ENCODE peak calls at places on chromosomes 16 and 17, in four cellular contexts. One of them, this sample, is unnamed.

GRCh38 chr16:21599158-21599993 is at the start of gene METTL9:
- DNase-seq in cardiac muscle cell: peak
- DNase-seq in colonic mucosa: peak
- DNase-seq in WERI-Rb-1: peak
- DNase-seq in this sample: peak

GRCh38 chr17:9729034-9729650 is 62.2 kb downstream of the DHRS7C start:
- DNase-seq in cardiac muscle cell: peak
- DNase-seq in colonic mucosa: no peak
- DNase-seq in WERI-Rb-1: no peak
- DNase-seq in this sample: peak

GRCh38 chr17:56928586-56928985 is 14.7 kb upstream of the TRIM25 start:
- DNase-seq in WERI-Rb-1: no peak
- DNase-seq in cardiac muscle cell: no peak
- DNase-seq in colonic mucosa: no peak
- DNase-seq in this sample: no peak

GRCh38 chr17:8041249-8041928 is 2.5 kb downstream of the ALOX15B start:
- DNase-seq in WERI-Rb-1: peak
- DNase-seq in colonic mucosa: peak
- DNase-seq in cardiac muscle cell: peak
- DNase-seq in this sample: peak

GRCh38 chr17:14559720-14560119 is 258.8 kb downstream of the HS3ST3B1 start:
- DNase-seq in cardiac muscle cell: no peak
- DNase-seq in WERI-Rb-1: no peak
- DNase-seq in colonic mucosa: no peak
- DNase-seq in this sample: no peak

GRCh38 chr16:19595043-19595767 is 39.7 kb downstream of the VPS35L start:
- DNase-seq in cardiac muscle cell: peak
- DNase-seq in WERI-Rb-1: peak
- DNase-seq in colonic mucosa: no peak
- DNase-seq in this sample: peak

GRCh38 chr16:57187508-57187854 is 1.4 kb downstream of the RSPRY1 start:
- DNase-seq in colonic mucosa: no peak
- DNase-seq in cardiac muscle cell: peak
- DNase-seq in WERI-Rb-1: peak
- DNase-seq in this sample: no peak

GRCh38 chr17:43599835-43600234 is 53.7 kb upstream of the ETV4 start:
- DNase-seq in cardiac muscle cell: peak
- DNase-seq in colonic mucosa: peak
- DNase-seq in WERI-Rb-1: no peak
- DNase-seq in this sample: no peak

GRCh38 chr16:86575095-86575685 is 3.2 kb upstream of the FOXL1 start:
- DNase-seq in cardiac muscle cell: no peak
- DNase-seq in WERI-Rb-1: no peak
- DNase-seq in colonic mucosa: no peak
- DNase-seq in this sample: no peak

GRCh38 chr16:55499951-55500350 is 8.9 kb upstream of the LPCAT2 start:
- DNase-seq in colonic mucosa: peak
- DNase-seq in WERI-Rb-1: peak
- DNase-seq in cardiac muscle cell: peak
- DNase-seq in this sample: peak

GRCh38 chr17:32815460-32815859 is 61.5 kb downstream of the MYO1D start:
- DNase-seq in colonic mucosa: no peak
- DNase-seq in WERI-Rb-1: no peak
- DNase-seq in cardiac muscle cell: no peak
- DNase-seq in this sample: no peak

GRCh38 chr16:69579783-69580182 is 14.0 kb downstream of the NFAT5 start:
- DNase-seq in WERI-Rb-1: no peak
- DNase-seq in cardiac muscle cell: no peak
- DNase-seq in colonic mucosa: no peak
- DNase-seq in this sample: no peak

GRCh38 chr17:19904412-19904811 is 36.7 kb upstream of the ULK2 start:
- DNase-seq in cardiac muscle cell: peak
- DNase-seq in WERI-Rb-1: no peak
- DNase-seq in colonic mucosa: no peak
- DNase-seq in this sample: no peak

GRCh38 chr17:9487406-9487805 is 88.2 kb downstream of the STX8 start:
- DNase-seq in colonic mucosa: no peak
- DNase-seq in WERI-Rb-1: no peak
- DNase-seq in cardiac muscle cell: no peak
- DNase-seq in this sample: no peak

GRCh38 chr17:13415877-13416416 is 185.8 kb downstream of the HS3ST3A1 start:
- DNase-seq in colonic mucosa: peak
- DNase-seq in cardiac muscle cell: peak
- DNase-seq in WERI-Rb-1: no peak
- DNase-seq in this sample: no peak

GRCh38 chr16:24781256-24781655 is 51.8 kb downstream of the TNRC6A start:
- DNase-seq in WERI-Rb-1: no peak
- DNase-seq in cardiac muscle cell: no peak
- DNase-seq in colonic mucosa: no peak
- DNase-seq in this sample: no peak

GRCh38 chr16:4362476-4363250 is 9.0 kb upstream of the VASN start:
- DNase-seq in colonic mucosa: no peak
- DNase-seq in WERI-Rb-1: no peak
- DNase-seq in cardiac muscle cell: no peak
- DNase-seq in this sample: no peak

GRCh38 chr17:78368348-78368747 is 8.5 kb upstream of the SOCS3 start:
- DNase-seq in WERI-Rb-1: no peak
- DNase-seq in colonic mucosa: no peak
- DNase-seq in cardiac muscle cell: no peak
- DNase-seq in this sample: no peak

GRCh38 chr17:38926290-38927070 is 1.1 kb downstream of the LASP1NB start:
- DNase-seq in cardiac muscle cell: peak
- DNase-seq in colonic mucosa: no peak
- DNase-seq in WERI-Rb-1: no peak
- DNase-seq in this sample: peak

GRCh38 chr17:15306406-15306970 is 34.9 kb downstream of the TEKT3 start:
- DNase-seq in colonic mucosa: no peak
- DNase-seq in cardiac muscle cell: peak
- DNase-seq in WERI-Rb-1: no peak
- DNase-seq in this sample: no peak

GRCh38 chr16:24499193-24499814 is 40.1 kb upstream of the RBBP6 start:
- DNase-seq in WERI-Rb-1: peak
- DNase-seq in cardiac muscle cell: peak
- DNase-seq in colonic mucosa: peak
- DNase-seq in this sample: peak

DNA sequence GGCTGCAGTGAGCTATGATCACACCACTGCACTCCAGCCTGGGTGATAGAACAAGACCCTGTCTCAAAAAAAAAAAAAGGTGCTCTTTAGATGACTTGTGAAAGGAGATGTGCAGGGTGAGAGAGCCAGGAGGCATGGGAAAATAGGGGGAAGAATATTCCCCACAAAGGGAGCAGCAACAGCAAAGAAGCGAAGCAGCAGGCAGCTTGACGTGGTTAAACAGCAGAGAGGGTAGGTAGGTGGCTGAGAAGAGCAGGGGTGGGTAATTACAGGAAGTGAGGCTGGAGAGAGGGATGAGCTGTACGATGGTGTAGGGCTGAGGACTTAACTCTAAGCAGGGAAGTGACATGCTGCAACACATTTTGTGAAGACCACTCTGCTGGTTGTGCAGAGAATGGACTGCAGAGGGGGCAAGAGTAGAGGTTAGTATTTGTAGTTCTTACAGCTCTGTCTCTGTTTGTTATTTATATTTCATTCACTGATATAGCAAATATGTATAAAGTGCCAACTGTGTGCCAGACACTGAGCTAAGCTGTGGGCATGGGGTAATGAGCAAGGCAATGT is 1.6 kb downstream of the HEATR3 start:
- DNase-seq in cardiac muscle cell: peak
- DNase-seq in WERI-Rb-1: peak
- DNase-seq in colonic mucosa: peak
- DNase-seq in this sample: peak
- TF ChIP-seq CTCF in cardiac muscle cell: peak
- TF ChIP-seq CTCF in WERI-Rb-1: peak
- TF ChIP-seq CTCF in colonic mucosa: no peak
- TF ChIP-seq CTCF in this sample: peak

GRCh38 chr17:63775420-63775819 is 1.4 kb downstream of the DDX42 start:
- DNase-seq in WERI-Rb-1: no peak
- DNase-seq in colonic mucosa: no peak
- DNase-seq in cardiac muscle cell: no peak
- DNase-seq in this sample: no peak

GRCh38 chr17:63774982-63775290 is 966 bp downstream of the DDX42 start:
- DNase-seq in WERI-Rb-1: no peak
- DNase-seq in colonic mucosa: no peak
- DNase-seq in cardiac muscle cell: no peak
- DNase-seq in this sample: no peak

GRCh38 chr17:63772801-63773271 is 561 bp downstream of the CCDC47 start:
- DNase-seq in cardiac muscle cell: peak
- DNase-seq in colonic mucosa: peak
- DNase-seq in WERI-Rb-1: no peak
- DNase-seq in this sample: no peak

GRCh38 chr17:63773272-63774140 is at the start of gene CCDC47:
- DNase-seq in cardiac muscle cell: peak
- DNase-seq in WERI-Rb-1: peak
- DNase-seq in colonic mucosa: peak
- DNase-seq in this sample: peak

GRCh38 chr17:63774141-63774981 is at the start of gene DDX42:
- DNase-seq in WERI-Rb-1: peak
- DNase-seq in cardiac muscle cell: peak
- DNase-seq in colonic mucosa: peak
- DNase-seq in this sample: peak
- TF ChIP-seq CTCF in WERI-Rb-1: no peak
- TF ChIP-seq CTCF in cardiac muscle cell: peak
- TF ChIP-seq CTCF in colonic mucosa: no peak
- TF ChIP-seq CTCF in this sample: no peak

GRCh38 chr17:83067718-83068261 is 11.6 kb upstream of the METRNL start:
- DNase-seq in WERI-Rb-1: peak
- DNase-seq in cardiac muscle cell: peak
- DNase-seq in colonic mucosa: no peak
- DNase-seq in this sample: no peak
- TF ChIP-seq CTCF in WERI-Rb-1: no peak
- TF ChIP-seq CTCF in cardiac muscle cell: peak
- TF ChIP-seq CTCF in colonic mucosa: no peak
- TF ChIP-seq CTCF in this sample: no peak

GRCh38 chr17:2090804-2091534 is 36.1 kb downstream of the HIC1 start:
- DNase-seq in cardiac muscle cell: peak
- DNase-seq in colonic mucosa: peak
- DNase-seq in WERI-Rb-1: peak
- DNase-seq in this sample: no peak
- TF ChIP-seq CTCF in cardiac muscle cell: peak
- TF ChIP-seq CTCF in colonic mucosa: peak
- TF ChIP-seq CTCF in WERI-Rb-1: no peak
- TF ChIP-seq CTCF in this sample: no peak

GRCh38 chr17:60421273-60422161 is 772 bp upstream of the CHCT1 start:
- DNase-seq in cardiac muscle cell: peak
- DNase-seq in colonic mucosa: peak
- DNase-seq in WERI-Rb-1: peak
- DNase-seq in this sample: peak
- TF ChIP-seq CTCF in cardiac muscle cell: peak
- TF ChIP-seq CTCF in colonic mucosa: peak
- TF ChIP-seq CTCF in WERI-Rb-1: peak
- TF ChIP-seq CTCF in this sample: peak

GRCh38 chr16:67837811-67838210 is 4.3 kb upstream of the THAP11 start:
- DNase-seq in WERI-Rb-1: no peak
- DNase-seq in cardiac muscle cell: no peak
- DNase-seq in colonic mucosa: no peak
- DNase-seq in this sample: no peak

GRCh38 chr16:67828651-67829050 is 13.5 kb upstream of the THAP11 start:
- DNase-seq in colonic mucosa: no peak
- DNase-seq in cardiac muscle cell: no peak
- DNase-seq in WERI-Rb-1: no peak
- DNase-seq in this sample: no peak

GRCh38 chr16:67833418-67834241 is 8.5 kb upstream of the THAP11 start:
- DNase-seq in WERI-Rb-1: peak
- DNase-seq in colonic mucosa: peak
- DNase-seq in cardiac muscle cell: peak
- DNase-seq in this sample: peak

GRCh38 chr16:67833035-67833417 is 9.1 kb upstream of the THAP11 start:
- DNase-seq in cardiac muscle cell: peak
- DNase-seq in colonic mucosa: peak
- DNase-seq in WERI-Rb-1: no peak
- DNase-seq in this sample: no peak

DNA sequence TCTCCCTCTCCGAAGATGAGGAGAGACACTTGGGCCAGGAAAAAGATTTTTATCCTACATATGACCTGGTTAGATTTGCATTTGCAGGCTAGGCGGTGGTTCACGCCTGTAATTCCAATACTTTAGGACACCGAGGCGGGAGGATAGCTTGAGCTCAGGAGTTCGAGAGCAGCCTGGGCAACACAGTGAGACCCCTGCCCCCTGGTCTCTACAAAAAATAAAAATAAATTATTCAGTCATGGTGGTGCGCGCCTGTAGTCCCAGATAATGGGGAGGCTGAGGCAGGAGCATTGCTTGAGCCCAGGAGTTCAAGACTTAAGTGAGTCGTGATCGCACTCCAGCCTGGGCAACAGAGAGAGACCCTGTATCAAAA is 7.9 kb upstream of the THAP11 start:
- DNase-seq in colonic mucosa: no peak
- DNase-seq in cardiac muscle cell: no peak
- DNase-seq in WERI-Rb-1: no peak
- DNase-seq in this sample: no peak
- TF ChIP-seq CTCF in colonic mucosa: no peak
- TF ChIP-seq CTCF in cardiac muscle cell: no peak
- TF ChIP-seq CTCF in WERI-Rb-1: no peak
- TF ChIP-seq CTCF in this sample: no peak

GRCh38 chr16:23072084-23072599 is 77.1 kb downstream of the USP31 start:
- DNase-seq in cardiac muscle cell: peak
- DNase-seq in WERI-Rb-1: no peak
- DNase-seq in colonic mucosa: peak
- DNase-seq in this sample: peak

GRCh38 chr16:23071202-23072083 is 77.8 kb downstream of the USP31 start:
- DNase-seq in WERI-Rb-1: no peak
- DNase-seq in colonic mucosa: no peak
- DNase-seq in cardiac muscle cell: peak
- DNase-seq in this sample: no peak

GRCh38 chr16:23074423-23074822 is 74.8 kb downstream of the USP31 start:
- DNase-seq in colonic mucosa: no peak
- DNase-seq in WERI-Rb-1: no peak
- DNase-seq in cardiac muscle cell: no peak
- DNase-seq in this sample: no peak

GRCh38 chr16:23069844-23070243 is 79.4 kb downstream of the USP31 start:
- DNase-seq in WERI-Rb-1: no peak
- DNase-seq in colonic mucosa: no peak
- DNase-seq in cardiac muscle cell: no peak
- DNase-seq in this sample: no peak

GRCh38 chr16:23072769-23073549 is 76.3 kb downstream of the USP31 start:
- DNase-seq in cardiac muscle cell: peak
- DNase-seq in WERI-Rb-1: no peak
- DNase-seq in colonic mucosa: no peak
- DNase-seq in this sample: no peak
- TF ChIP-seq CTCF in cardiac muscle cell: no peak
- TF ChIP-seq CTCF in WERI-Rb-1: no peak
- TF ChIP-seq CTCF in colonic mucosa: no peak
- TF ChIP-seq CTCF in this sample: no peak

GRCh38 chr16:85145188-85145587 is 32.9 kb upstream of the CIBAR2 start:
- DNase-seq in WERI-Rb-1: no peak
- DNase-seq in colonic mucosa: no peak
- DNase-seq in cardiac muscle cell: no peak
- DNase-seq in this sample: no peak
- TF ChIP-seq CTCF in WERI-Rb-1: no peak
- TF ChIP-seq CTCF in colonic mucosa: no peak
- TF ChIP-seq CTCF in cardiac muscle cell: no peak
- TF ChIP-seq CTCF in this sample: no peak

GRCh38 chr17:31452101-31452500 is 60.6 kb downstream of the RAB11FIP4 start:
- DNase-seq in colonic mucosa: no peak
- DNase-seq in cardiac muscle cell: no peak
- DNase-seq in WERI-Rb-1: no peak
- DNase-seq in this sample: no peak
- TF ChIP-seq CTCF in colonic mucosa: no peak
- TF ChIP-seq CTCF in cardiac muscle cell: no peak
- TF ChIP-seq CTCF in WERI-Rb-1: no peak
- TF ChIP-seq CTCF in this sample: no peak

This sample was measured in Calu3.